ENCODE peak calls at places on chromosomes 5 and 9, in nine cellular contexts. One of them, this sample, is unnamed.

GRCh38 chr9:38622083-38622674 is 1.8 kb upstream of the ANKRD18A start:
- DNase-seq in stimulated activated CD4-positive, alpha-beta T cell treated with anti-CD3 and anti-CD28 coated beads, Interleukin-2, amount 100 ng/mL, for 48 hours: no peak
- DNase-seq in RKO: peak
- DNase-seq in C1 segment of cervical spinal cord: no peak
- DNase-seq in mucosa of gallbladder: no peak
- DNase-seq in CD8-positive, alpha-beta T cell: no peak
- DNase-seq in HS-27A: no peak
- DNase-seq in breast epithelium: no peak
- DNase-seq in NCI-H2107: peak
- DNase-seq in this sample: no peak

GRCh38 chr5:134917070-134917831 is 12.3 kb downstream of the PCBD2 start:
- DNase-seq in CD8-positive, alpha-beta T cell: no peak
- DNase-seq in RKO: no peak
- DNase-seq in stimulated activated CD4-positive, alpha-beta T cell treated with anti-CD3 and anti-CD28 coated beads, Interleukin-2, amount 100 ng/mL, for 48 hours: no peak
- DNase-seq in HS-27A: no peak
- DNase-seq in breast epithelium: no peak
- DNase-seq in NCI-H2107: no peak
- DNase-seq in mucosa of gallbladder: no peak
- DNase-seq in C1 segment of cervical spinal cord: no peak
- DNase-seq in this sample: no peak

GRCh38 chr5:6950250-6950649 is 237.0 kb downstream of the TENT4A start:
- DNase-seq in HS-27A: no peak
- DNase-seq in NCI-H2107: no peak
- DNase-seq in breast epithelium: no peak
- DNase-seq in CD8-positive, alpha-beta T cell: no peak
- DNase-seq in RKO: peak
- DNase-seq in stimulated activated CD4-positive, alpha-beta T cell treated with anti-CD3 and anti-CD28 coated beads, Interleukin-2, amount 100 ng/mL, for 48 hours: no peak
- DNase-seq in C1 segment of cervical spinal cord: no peak
- DNase-seq in mucosa of gallbladder: no peak
- DNase-seq in this sample: no peak

GRCh38 chr9:108580021-108580439 is 275.8 kb downstream of the ACTL7B start:
- DNase-seq in mucosa of gallbladder: no peak
- DNase-seq in breast epithelium: no peak
- DNase-seq in HS-27A: peak
- DNase-seq in RKO: no peak
- DNase-seq in stimulated activated CD4-positive, alpha-beta T cell treated with anti-CD3 and anti-CD28 coated beads, Interleukin-2, amount 100 ng/mL, for 48 hours: no peak
- DNase-seq in NCI-H2107: no peak
- DNase-seq in CD8-positive, alpha-beta T cell: no peak
- DNase-seq in C1 segment of cervical spinal cord: peak
- DNase-seq in this sample: no peak

GRCh38 chr5:107067391-107067790 is 603.3 kb downstream of the EFNA5 start:
- DNase-seq in RKO: no peak
- DNase-seq in NCI-H2107: no peak
- DNase-seq in HS-27A: no peak
- DNase-seq in C1 segment of cervical spinal cord: peak
- DNase-seq in breast epithelium: no peak
- DNase-seq in CD8-positive, alpha-beta T cell: no peak
- DNase-seq in mucosa of gallbladder: peak
- DNase-seq in stimulated activated CD4-positive, alpha-beta T cell treated with anti-CD3 and anti-CD28 coated beads, Interleukin-2, amount 100 ng/mL, for 48 hours: no peak
- DNase-seq in this sample: no peak

GRCh38 chr9:101530076-101530711 is 3.5 kb upstream of the RNF20 start:
- DNase-seq in mucosa of gallbladder: peak
- DNase-seq in breast epithelium: peak
- DNase-seq in CD8-positive, alpha-beta T cell: peak
- DNase-seq in NCI-H2107: peak
- DNase-seq in stimulated activated CD4-positive, alpha-beta T cell treated with anti-CD3 and anti-CD28 coated beads, Interleukin-2, amount 100 ng/mL, for 48 hours: peak
- DNase-seq in C1 segment of cervical spinal cord: peak
- DNase-seq in RKO: peak
- DNase-seq in HS-27A: no peak
- DNase-seq in this sample: peak

GRCh38 chr9:23541976-23542375 is 284.1 kb downstream of the ELAVL2 start:
- DNase-seq in mucosa of gallbladder: no peak
- DNase-seq in RKO: no peak
- DNase-seq in NCI-H2107: no peak
- DNase-seq in C1 segment of cervical spinal cord: no peak
- DNase-seq in HS-27A: no peak
- DNase-seq in stimulated activated CD4-positive, alpha-beta T cell treated with anti-CD3 and anti-CD28 coated beads, Interleukin-2, amount 100 ng/mL, for 48 hours: no peak
- DNase-seq in CD8-positive, alpha-beta T cell: no peak
- DNase-seq in breast epithelium: no peak
- DNase-seq in this sample: no peak

GRCh38 chr5:179271821-179272325 is 73.4 kb downstream of the ADAMTS2 start:
- DNase-seq in NCI-H2107: no peak
- DNase-seq in C1 segment of cervical spinal cord: no peak
- DNase-seq in HS-27A: no peak
- DNase-seq in stimulated activated CD4-positive, alpha-beta T cell treated with anti-CD3 and anti-CD28 coated beads, Interleukin-2, amount 100 ng/mL, for 48 hours: no peak
- DNase-seq in breast epithelium: peak
- DNase-seq in CD8-positive, alpha-beta T cell: no peak
- DNase-seq in RKO: no peak
- DNase-seq in mucosa of gallbladder: no peak
- DNase-seq in this sample: no peak

GRCh38 chr9:38362912-38363588 is 29.5 kb upstream of the ALDH1B1 start:
- DNase-seq in C1 segment of cervical spinal cord: peak
- DNase-seq in NCI-H2107: peak
- DNase-seq in mucosa of gallbladder: peak
- DNase-seq in breast epithelium: no peak
- DNase-seq in stimulated activated CD4-positive, alpha-beta T cell treated with anti-CD3 and anti-CD28 coated beads, Interleukin-2, amount 100 ng/mL, for 48 hours: no peak
- DNase-seq in RKO: peak
- DNase-seq in HS-27A: peak
- DNase-seq in CD8-positive, alpha-beta T cell: no peak
- DNase-seq in this sample: peak

GRCh38 chr9:120711841-120712538 is 2.3 kb downstream of the MEGF9 start:
- DNase-seq in stimulated activated CD4-positive, alpha-beta T cell treated with anti-CD3 and anti-CD28 coated beads, Interleukin-2, amount 100 ng/mL, for 48 hours: no peak
- DNase-seq in breast epithelium: no peak
- DNase-seq in RKO: peak
- DNase-seq in CD8-positive, alpha-beta T cell: no peak
- DNase-seq in HS-27A: no peak
- DNase-seq in NCI-H2107: no peak
- DNase-seq in mucosa of gallbladder: no peak
- DNase-seq in C1 segment of cervical spinal cord: no peak
- DNase-seq in this sample: no peak

GRCh38 chr5:153753645-153754432 is 263.4 kb downstream of the GRIA1 start:
- DNase-seq in mucosa of gallbladder: no peak
- DNase-seq in NCI-H2107: no peak
- DNase-seq in C1 segment of cervical spinal cord: no peak
- DNase-seq in breast epithelium: no peak
- DNase-seq in HS-27A: no peak
- DNase-seq in stimulated activated CD4-positive, alpha-beta T cell treated with anti-CD3 and anti-CD28 coated beads, Interleukin-2, amount 100 ng/mL, for 48 hours: no peak
- DNase-seq in RKO: no peak
- DNase-seq in CD8-positive, alpha-beta T cell: no peak
- DNase-seq in this sample: no peak

GRCh38 chr5:171580506-171581265 is 161.2 kb downstream of the FGF18 start:
- DNase-seq in C1 segment of cervical spinal cord: no peak
- DNase-seq in HS-27A: no peak
- DNase-seq in RKO: peak
- DNase-seq in mucosa of gallbladder: no peak
- DNase-seq in stimulated activated CD4-positive, alpha-beta T cell treated with anti-CD3 and anti-CD28 coated beads, Interleukin-2, amount 100 ng/mL, for 48 hours: no peak
- DNase-seq in breast epithelium: no peak
- DNase-seq in NCI-H2107: no peak
- DNase-seq in CD8-positive, alpha-beta T cell: no peak
- DNase-seq in this sample: no peak

GRCh38 chr9:75788006-75788634 is 102.4 kb upstream of the PCSK5 start:
- DNase-seq in breast epithelium: no peak
- DNase-seq in stimulated activated CD4-positive, alpha-beta T cell treated with anti-CD3 and anti-CD28 coated beads, Interleukin-2, amount 100 ng/mL, for 48 hours: no peak
- DNase-seq in CD8-positive, alpha-beta T cell: no peak
- DNase-seq in RKO: no peak
- DNase-seq in C1 segment of cervical spinal cord: no peak
- DNase-seq in NCI-H2107: no peak
- DNase-seq in HS-27A: no peak
- DNase-seq in mucosa of gallbladder: peak
- DNase-seq in this sample: no peak

GRCh38 chr9:112552229-112553050 is 65.8 kb downstream of the KIAA1958 start:
- DNase-seq in breast epithelium: no peak
- DNase-seq in HS-27A: no peak
- DNase-seq in CD8-positive, alpha-beta T cell: no peak
- DNase-seq in stimulated activated CD4-positive, alpha-beta T cell treated with anti-CD3 and anti-CD28 coated beads, Interleukin-2, amount 100 ng/mL, for 48 hours: no peak
- DNase-seq in mucosa of gallbladder: no peak
- DNase-seq in NCI-H2107: no peak
- DNase-seq in RKO: no peak
- DNase-seq in C1 segment of cervical spinal cord: no peak
- DNase-seq in this sample: no peak

GRCh38 chr9:2208465-2208864 is 193.3 kb downstream of the SMARCA2 start:
- DNase-seq in breast epithelium: no peak
- DNase-seq in RKO: no peak
- DNase-seq in CD8-positive, alpha-beta T cell: no peak
- DNase-seq in mucosa of gallbladder: no peak
- DNase-seq in stimulated activated CD4-positive, alpha-beta T cell treated with anti-CD3 and anti-CD28 coated beads, Interleukin-2, amount 100 ng/mL, for 48 hours: no peak
- DNase-seq in NCI-H2107: no peak
- DNase-seq in C1 segment of cervical spinal cord: no peak
- DNase-seq in HS-27A: no peak
- DNase-seq in this sample: no peak

GRCh38 chr9:132878695-132879064 is at the start of gene SPACA9:
- DNase-seq in HS-27A: no peak
- DNase-seq in CD8-positive, alpha-beta T cell: no peak
- DNase-seq in RKO: peak
- DNase-seq in NCI-H2107: no peak
- DNase-seq in breast epithelium: peak
- DNase-seq in stimulated activated CD4-positive, alpha-beta T cell treated with anti-CD3 and anti-CD28 coated beads, Interleukin-2, amount 100 ng/mL, for 48 hours: peak
- DNase-seq in C1 segment of cervical spinal cord: peak
- DNase-seq in mucosa of gallbladder: peak
- DNase-seq in this sample: peak

GRCh38 chr9:4160284-4160683 is 139.6 kb downstream of the GLIS3 start:
- DNase-seq in breast epithelium: no peak
- DNase-seq in C1 segment of cervical spinal cord: no peak
- DNase-seq in NCI-H2107: no peak
- DNase-seq in CD8-positive, alpha-beta T cell: no peak
- DNase-seq in mucosa of gallbladder: no peak
- DNase-seq in stimulated activated CD4-positive, alpha-beta T cell treated with anti-CD3 and anti-CD28 coated beads, Interleukin-2, amount 100 ng/mL, for 48 hours: no peak
- DNase-seq in RKO: no peak
- DNase-seq in HS-27A: no peak
- DNase-seq in this sample: no peak

GRCh38 chr5:54217826-54218503 is 92.4 kb downstream of the ARL15 start:
- DNase-seq in mucosa of gallbladder: peak
- DNase-seq in NCI-H2107: peak
- DNase-seq in stimulated activated CD4-positive, alpha-beta T cell treated with anti-CD3 and anti-CD28 coated beads, Interleukin-2, amount 100 ng/mL, for 48 hours: no peak
- DNase-seq in breast epithelium: no peak
- DNase-seq in HS-27A: peak
- DNase-seq in C1 segment of cervical spinal cord: peak
- DNase-seq in CD8-positive, alpha-beta T cell: no peak
- DNase-seq in RKO: peak
- DNase-seq in this sample: no peak

GRCh38 chr5:149853019-149853648 is 91.5 kb downstream of the PDE6A start:
- DNase-seq in CD8-positive, alpha-beta T cell: no peak
- DNase-seq in C1 segment of cervical spinal cord: peak
- DNase-seq in mucosa of gallbladder: peak
- DNase-seq in HS-27A: no peak
- DNase-seq in RKO: peak
- DNase-seq in stimulated activated CD4-positive, alpha-beta T cell treated with anti-CD3 and anti-CD28 coated beads, Interleukin-2, amount 100 ng/mL, for 48 hours: peak
- DNase-seq in breast epithelium: peak
- DNase-seq in NCI-H2107: no peak
- DNase-seq in this sample: peak

GRCh38 chr5:93274291-93274690 is 306.7 kb downstream of the NR2F1-AS1 start:
- DNase-seq in RKO: no peak
- DNase-seq in C1 segment of cervical spinal cord: no peak
- DNase-seq in breast epithelium: no peak
- DNase-seq in HS-27A: no peak
- DNase-seq in NCI-H2107: no peak
- DNase-seq in stimulated activated CD4-positive, alpha-beta T cell treated with anti-CD3 and anti-CD28 coated beads, Interleukin-2, amount 100 ng/mL, for 48 hours: no peak
- DNase-seq in mucosa of gallbladder: no peak
- DNase-seq in CD8-positive, alpha-beta T cell: no peak
- DNase-seq in this sample: no peak

GRCh38 chr5:151058301-151058700 is 22.5 kb downstream of the TNIP1 start:
- DNase-seq in C1 segment of cervical spinal cord: no peak
- DNase-seq in RKO: no peak
- DNase-seq in stimulated activated CD4-positive, alpha-beta T cell treated with anti-CD3 and anti-CD28 coated beads, Interleukin-2, amount 100 ng/mL, for 48 hours: no peak
- DNase-seq in breast epithelium: no peak
- DNase-seq in mucosa of gallbladder: no peak
- DNase-seq in CD8-positive, alpha-beta T cell: no peak
- DNase-seq in NCI-H2107: no peak
- DNase-seq in HS-27A: no peak
- DNase-seq in this sample: no peak

GRCh38 chr9:129595323-129595741 is 25.6 kb downstream of the C9orf50 start:
- DNase-seq in HS-27A: no peak
- DNase-seq in NCI-H2107: no peak
- DNase-seq in RKO: peak
- DNase-seq in CD8-positive, alpha-beta T cell: no peak
- DNase-seq in mucosa of gallbladder: no peak
- DNase-seq in stimulated activated CD4-positive, alpha-beta T cell treated with anti-CD3 and anti-CD28 coated beads, Interleukin-2, amount 100 ng/mL, for 48 hours: no peak
- DNase-seq in C1 segment of cervical spinal cord: no peak
- DNase-seq in breast epithelium: no peak
- DNase-seq in this sample: no peak

GRCh38 chr9:81722277-81722676 is 32.9 kb upstream of the TLE1 start:
- DNase-seq in C1 segment of cervical spinal cord: no peak
- DNase-seq in stimulated activated CD4-positive, alpha-beta T cell treated with anti-CD3 and anti-CD28 coated beads, Interleukin-2, amount 100 ng/mL, for 48 hours: no peak
- DNase-seq in NCI-H2107: no peak
- DNase-seq in mucosa of gallbladder: no peak
- DNase-seq in breast epithelium: no peak
- DNase-seq in HS-27A: no peak
- DNase-seq in CD8-positive, alpha-beta T cell: no peak
- DNase-seq in RKO: no peak
- DNase-seq in this sample: no peak

GRCh38 chr5:95317085-95317484 is 32.2 kb upstream of the MCTP1 start:
- DNase-seq in C1 segment of cervical spinal cord: no peak
- DNase-seq in NCI-H2107: no peak
- DNase-seq in CD8-positive, alpha-beta T cell: no peak
- DNase-seq in HS-27A: no peak
- DNase-seq in breast epithelium: no peak
- DNase-seq in stimulated activated CD4-positive, alpha-beta T cell treated with anti-CD3 and anti-CD28 coated beads, Interleukin-2, amount 100 ng/mL, for 48 hours: no peak
- DNase-seq in mucosa of gallbladder: no peak
- DNase-seq in RKO: no peak
- DNase-seq in this sample: no peak

GRCh38 chr9:135979472-135980166 is 18.4 kb upstream of the UBAC1 start:
- DNase-seq in C1 segment of cervical spinal cord: no peak
- DNase-seq in RKO: no peak
- DNase-seq in stimulated activated CD4-positive, alpha-beta T cell treated with anti-CD3 and anti-CD28 coated beads, Interleukin-2, amount 100 ng/mL, for 48 hours: no peak
- DNase-seq in mucosa of gallbladder: no peak
- DNase-seq in NCI-H2107: no peak
- DNase-seq in CD8-positive, alpha-beta T cell: no peak
- DNase-seq in HS-27A: no peak
- DNase-seq in breast epithelium: no peak
- DNase-seq in this sample: no peak

GRCh38 chr9:27485158-27485557 is 38.9 kb upstream of the IFNK start:
- DNase-seq in CD8-positive, alpha-beta T cell: no peak
- DNase-seq in HS-27A: no peak
- DNase-seq in stimulated activated CD4-positive, alpha-beta T cell treated with anti-CD3 and anti-CD28 coated beads, Interleukin-2, amount 100 ng/mL, for 48 hours: no peak
- DNase-seq in NCI-H2107: no peak
- DNase-seq in C1 segment of cervical spinal cord: no peak
- DNase-seq in mucosa of gallbladder: no peak
- DNase-seq in RKO: no peak
- DNase-seq in breast epithelium: no peak
- DNase-seq in this sample: no peak

GRCh38 chr5:133370281-133370890 is 242.0 kb downstream of the FSTL4 start:
- DNase-seq in mucosa of gallbladder: peak
- DNase-seq in HS-27A: no peak
- DNase-seq in stimulated activated CD4-positive, alpha-beta T cell treated with anti-CD3 and anti-CD28 coated beads, Interleukin-2, amount 100 ng/mL, for 48 hours: no peak
- DNase-seq in RKO: no peak
- DNase-seq in CD8-positive, alpha-beta T cell: no peak
- DNase-seq in NCI-H2107: no peak
- DNase-seq in breast epithelium: no peak
- DNase-seq in C1 segment of cervical spinal cord: no peak
- DNase-seq in this sample: no peak

GRCh38 chr5:72252008-72252407 is 68.0 kb downstream of the MRPS27 start:
- DNase-seq in RKO: no peak
- DNase-seq in stimulated activated CD4-positive, alpha-beta T cell treated with anti-CD3 and anti-CD28 coated beads, Interleukin-2, amount 100 ng/mL, for 48 hours: no peak
- DNase-seq in NCI-H2107: no peak
- DNase-seq in CD8-positive, alpha-beta T cell: no peak
- DNase-seq in mucosa of gallbladder: no peak
- DNase-seq in C1 segment of cervical spinal cord: no peak
- DNase-seq in breast epithelium: no peak
- DNase-seq in HS-27A: no peak
- DNase-seq in this sample: no peak

GRCh38 chr9:37778534-37778933 is 6.3 kb downstream of the EXOSC3 start:
- DNase-seq in C1 segment of cervical spinal cord: no peak
- DNase-seq in RKO: no peak
- DNase-seq in NCI-H2107: no peak
- DNase-seq in mucosa of gallbladder: no peak
- DNase-seq in breast epithelium: no peak
- DNase-seq in CD8-positive, alpha-beta T cell: no peak
- DNase-seq in stimulated activated CD4-positive, alpha-beta T cell treated with anti-CD3 and anti-CD28 coated beads, Interleukin-2, amount 100 ng/mL, for 48 hours: no peak
- DNase-seq in HS-27A: no peak
- DNase-seq in this sample: no peak

GRCh38 chr5:891117-891836 is 1.3 kb downstream of the BRD9 start:
- DNase-seq in stimulated activated CD4-positive, alpha-beta T cell treated with anti-CD3 and anti-CD28 coated beads, Interleukin-2, amount 100 ng/mL, for 48 hours: no peak
- DNase-seq in NCI-H2107: no peak
- DNase-seq in mucosa of gallbladder: no peak
- DNase-seq in RKO: peak
- DNase-seq in CD8-positive, alpha-beta T cell: no peak
- DNase-seq in C1 segment of cervical spinal cord: no peak
- DNase-seq in breast epithelium: no peak
- DNase-seq in HS-27A: no peak
- DNase-seq in this sample: no peak

This sample was measured in lung.